ENCODE peak calls at places on chromosomes 13 and 19, in six cellular contexts. One of them, this sample, is unnamed. For H3K4me1 and H3K9me3, the result is how much of the 10 kb centered on the place peaks cover.

GRCh38 chr13:112346173-112346898 is 29.8 kb upstream of the SPACA7 start:
- DNase-seq in neuronal stem cell: no peak
- DNase-seq in mammary epithelial cell: no peak
- DNase-seq in kidney: peak
- DNase-seq in breast epithelium: no peak
- DNase-seq in heart left ventricle: no peak
- DNase-seq in this sample: no peak

GRCh38 chr13:30105381-30105780 is 202.0 kb downstream of the KATNAL1 start:
- DNase-seq in neuronal stem cell: no peak
- DNase-seq in kidney: no peak
- DNase-seq in mammary epithelial cell: no peak
- DNase-seq in heart left ventricle: peak
- DNase-seq in breast epithelium: no peak
- DNase-seq in this sample: no peak

GRCh38 chr13:99288069-99288468 is 19.1 kb downstream of the GPR183 start:
- DNase-seq in mammary epithelial cell: no peak
- DNase-seq in neuronal stem cell: no peak
- DNase-seq in breast epithelium: no peak
- DNase-seq in heart left ventricle: no peak
- DNase-seq in kidney: no peak
- DNase-seq in this sample: no peak

GRCh38 chr19:51311388-51312257 is at the start of gene IGLON5:
- DNase-seq in kidney: no peak
- DNase-seq in mammary epithelial cell: no peak
- DNase-seq in neuronal stem cell: peak
- DNase-seq in breast epithelium: no peak
- DNase-seq in heart left ventricle: no peak
- DNase-seq in this sample: no peak

GRCh38 chr19:50325310-50326100 is 3.7 kb downstream of the KCNC3 start:
- DNase-seq in kidney: peak
- DNase-seq in neuronal stem cell: peak
- DNase-seq in mammary epithelial cell: peak
- DNase-seq in heart left ventricle: peak
- DNase-seq in breast epithelium: no peak
- DNase-seq in this sample: no peak

GRCh38 chr19:38455031-38455430 is 21.5 kb downstream of the RYR1 start:
- DNase-seq in kidney: no peak
- DNase-seq in mammary epithelial cell: no peak
- DNase-seq in heart left ventricle: no peak
- DNase-seq in breast epithelium: no peak
- DNase-seq in neuronal stem cell: no peak
- DNase-seq in this sample: no peak

GRCh38 chr13:25204843-25205242 is 32.8 kb upstream of the AMER2 start:
- DNase-seq in neuronal stem cell: no peak
- DNase-seq in mammary epithelial cell: no peak
- DNase-seq in breast epithelium: no peak
- DNase-seq in kidney: no peak
- DNase-seq in heart left ventricle: no peak
- DNase-seq in this sample: no peak

GRCh38 chr13:36543671-36544070 is 111.4 kb downstream of the CCNA1 start:
- DNase-seq in mammary epithelial cell: no peak
- DNase-seq in neuronal stem cell: no peak
- DNase-seq in heart left ventricle: peak
- DNase-seq in kidney: no peak
- DNase-seq in breast epithelium: no peak
- DNase-seq in this sample: no peak

GRCh38 chr13:51585234-51585672 is 991 bp downstream of the WDFY2 start:
- DNase-seq in mammary epithelial cell: no peak
- DNase-seq in breast epithelium: no peak
- DNase-seq in heart left ventricle: no peak
- DNase-seq in kidney: no peak
- DNase-seq in neuronal stem cell: no peak
- DNase-seq in this sample: no peak

GRCh38 chr13:82719987-82720386 is 1162.3 kb downstream of the SLITRK1 start:
- DNase-seq in heart left ventricle: no peak
- DNase-seq in neuronal stem cell: no peak
- DNase-seq in mammary epithelial cell: no peak
- DNase-seq in breast epithelium: no peak
- DNase-seq in kidney: no peak
- DNase-seq in this sample: no peak

GRCh38 chr19:34044011-34044410 is 128.3 kb upstream of the LSM14A start:
- DNase-seq in kidney: no peak
- DNase-seq in breast epithelium: no peak
- DNase-seq in heart left ventricle: no peak
- DNase-seq in mammary epithelial cell: no peak
- DNase-seq in neuronal stem cell: no peak
- DNase-seq in this sample: no peak

GRCh38 chr19:17841371-17841809 is 6.4 kb downstream of the JAK3 start:
- DNase-seq in breast epithelium: no peak
- DNase-seq in neuronal stem cell: no peak
- DNase-seq in kidney: peak
- DNase-seq in heart left ventricle: no peak
- DNase-seq in mammary epithelial cell: no peak
- DNase-seq in this sample: no peak

GRCh38 chr19:3284759-3285646 is 60.5 kb downstream of the CELF5 start:
- DNase-seq in breast epithelium: peak
- DNase-seq in kidney: peak
- DNase-seq in heart left ventricle: peak
- DNase-seq in mammary epithelial cell: peak
- DNase-seq in neuronal stem cell: peak
- DNase-seq in this sample: peak

GRCh38 chr13:110233682-110234280 is 73.2 kb downstream of the COL4A1 start:
- DNase-seq in kidney: no peak
- DNase-seq in heart left ventricle: no peak
- DNase-seq in breast epithelium: no peak
- DNase-seq in neuronal stem cell: no peak
- DNase-seq in mammary epithelial cell: no peak
- DNase-seq in this sample: no peak

GRCh38 chr13:94305463-94305862 is 174.0 kb downstream of the DCT start:
- DNase-seq in neuronal stem cell: no peak
- DNase-seq in kidney: no peak
- DNase-seq in breast epithelium: no peak
- DNase-seq in heart left ventricle: no peak
- DNase-seq in mammary epithelial cell: peak
- DNase-seq in this sample: no peak

GRCh38 chr19:54154603-54155345 is 4.7 kb downstream of the LENG1 start:
- DNase-seq in breast epithelium: no peak
- DNase-seq in heart left ventricle: no peak
- DNase-seq in neuronal stem cell: no peak
- DNase-seq in mammary epithelial cell: no peak
- DNase-seq in kidney: no peak
- DNase-seq in this sample: no peak

GRCh38 chr19:6233827-6234511 is 45.8 kb downstream of the MLLT1 start:
- DNase-seq in mammary epithelial cell: no peak
- DNase-seq in kidney: peak
- DNase-seq in breast epithelium: no peak
- DNase-seq in neuronal stem cell: no peak
- DNase-seq in heart left ventricle: peak
- DNase-seq in this sample: no peak

GRCh38 chr13:112442483-112443090 is 66.4 kb downstream of the SPACA7 start:
- DNase-seq in mammary epithelial cell: peak
- DNase-seq in heart left ventricle: no peak
- DNase-seq in neuronal stem cell: peak
- DNase-seq in kidney: peak
- DNase-seq in breast epithelium: no peak
- DNase-seq in this sample: no peak

GRCh38 chr19:44725251-44725650 is 23.3 kb upstream of the BCL3 start:
- DNase-seq in mammary epithelial cell: no peak
- DNase-seq in kidney: peak
- DNase-seq in neuronal stem cell: no peak
- DNase-seq in heart left ventricle: no peak
- DNase-seq in breast epithelium: no peak
- DNase-seq in this sample: no peak

GRCh38 chr19:38404858-38405257 is 2.0 kb downstream of the FAM98C start:
- DNase-seq in breast epithelium: no peak
- DNase-seq in neuronal stem cell: no peak
- DNase-seq in mammary epithelial cell: no peak
- DNase-seq in heart left ventricle: no peak
- DNase-seq in kidney: no peak
- DNase-seq in this sample: no peak

GRCh38 chr19:18849838-18850400 is 18.2 kb downstream of the UPF1 start:
- DNase-seq in mammary epithelial cell: no peak
- DNase-seq in breast epithelium: no peak
- DNase-seq in kidney: peak
- DNase-seq in neuronal stem cell: no peak
- DNase-seq in heart left ventricle: no peak
- DNase-seq in this sample: no peak

GRCh38 chr19:18846862-18847515 is 15.2 kb downstream of the UPF1 start:
- DNase-seq in neuronal stem cell: peak
- DNase-seq in heart left ventricle: peak
- DNase-seq in kidney: peak
- DNase-seq in mammary epithelial cell: peak
- DNase-seq in breast epithelium: no peak
- DNase-seq in this sample: peak

GRCh38 chr19:18850560-18851375 is 19.0 kb downstream of the UPF1 start:
- DNase-seq in breast epithelium: no peak
- DNase-seq in kidney: peak
- DNase-seq in mammary epithelial cell: peak
- DNase-seq in neuronal stem cell: no peak
- DNase-seq in heart left ventricle: no peak
- DNase-seq in this sample: no peak

GRCh38 chr19:18847516-18848463 is 16.0 kb downstream of the UPF1 start:
- DNase-seq in kidney: peak
- DNase-seq in neuronal stem cell: no peak
- DNase-seq in breast epithelium: no peak
- DNase-seq in mammary epithelial cell: no peak
- DNase-seq in heart left ventricle: no peak
- DNase-seq in this sample: no peak

GRCh38 chr19:18848860-18849661 is 17.3 kb downstream of the UPF1 start:
- DNase-seq in neuronal stem cell: no peak
- DNase-seq in kidney: peak
- DNase-seq in breast epithelium: no peak
- DNase-seq in heart left ventricle: peak
- DNase-seq in mammary epithelial cell: peak
- DNase-seq in this sample: no peak
- H3K4me1 ChIP-seq in neuronal stem cell: under half
- H3K4me1 ChIP-seq in kidney: under half
- H3K4me1 ChIP-seq in breast epithelium: under half
- H3K4me1 ChIP-seq in heart left ventricle: half or more
- H3K4me1 ChIP-seq in mammary epithelial cell: half or more
- H3K4me1 ChIP-seq in this sample: under half

GRCh38 chr19:15615526-15615925 is 508 bp downstream of the CYP4F8 start:
- DNase-seq in heart left ventricle: no peak
- DNase-seq in neuronal stem cell: no peak
- DNase-seq in kidney: no peak
- DNase-seq in breast epithelium: no peak
- DNase-seq in mammary epithelial cell: no peak
- DNase-seq in this sample: no peak

GRCh38 chr19:15618321-15618720 is 3.3 kb downstream of the CYP4F8 start:
- DNase-seq in kidney: no peak
- DNase-seq in neuronal stem cell: no peak
- DNase-seq in mammary epithelial cell: no peak
- DNase-seq in breast epithelium: no peak
- DNase-seq in heart left ventricle: no peak
- DNase-seq in this sample: no peak

GRCh38 chr19:15616627-15617270 is 1.7 kb downstream of the CYP4F8 start:
- DNase-seq in breast epithelium: no peak
- DNase-seq in heart left ventricle: no peak
- DNase-seq in mammary epithelial cell: no peak
- DNase-seq in kidney: no peak
- DNase-seq in neuronal stem cell: no peak
- DNase-seq in this sample: no peak

GRCh38 chr19:15614507-15615379 is at the start of gene CYP4F8:
- DNase-seq in mammary epithelial cell: no peak
- DNase-seq in neuronal stem cell: no peak
- DNase-seq in kidney: no peak
- DNase-seq in heart left ventricle: no peak
- DNase-seq in breast epithelium: no peak
- DNase-seq in this sample: no peak

DNA sequence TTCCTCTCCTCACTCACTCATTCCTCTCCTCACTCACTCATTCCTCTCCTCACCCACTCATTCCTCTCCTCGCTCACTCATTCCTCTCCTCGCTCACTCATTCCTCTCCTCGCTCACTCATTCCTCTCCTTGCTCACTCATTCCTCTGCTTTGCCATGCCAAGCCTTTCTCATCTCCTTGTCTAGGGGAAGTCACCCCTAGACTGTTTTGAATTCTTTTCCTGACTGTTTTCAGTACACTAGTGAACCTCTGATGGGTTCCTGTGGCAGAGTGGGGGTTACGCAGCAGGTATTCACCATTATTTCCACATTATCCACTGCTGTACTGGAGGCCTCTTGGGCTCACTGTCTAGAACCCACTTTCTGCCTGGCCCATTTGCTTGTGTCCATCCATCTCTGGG is 1.2 kb downstream of the CYP4F8 start:
- DNase-seq in heart left ventricle: no peak
- DNase-seq in kidney: no peak
- DNase-seq in breast epithelium: no peak
- DNase-seq in mammary epithelial cell: no peak
- DNase-seq in neuronal stem cell: no peak
- DNase-seq in this sample: no peak
- H3K9me3 ChIP-seq in heart left ventricle: under half
- H3K9me3 ChIP-seq in kidney: under half
- H3K9me3 ChIP-seq in breast epithelium: under half
- H3K9me3 ChIP-seq in mammary epithelial cell: under half
- H3K9me3 ChIP-seq in neuronal stem cell: half or more
- H3K9me3 ChIP-seq in this sample: under half

GRCh38 chr19:8815780-8816179 is 16.3 kb downstream of the ZNF558 start:
- DNase-seq in breast epithelium: no peak
- DNase-seq in kidney: no peak
- DNase-seq in mammary epithelial cell: no peak
- DNase-seq in neuronal stem cell: no peak
- DNase-seq in heart left ventricle: no peak
- DNase-seq in this sample: no peak
- H3K4me3 ChIP-seq in breast epithelium: no peak
- H3K4me3 ChIP-seq in kidney: no peak
- H3K4me3 ChIP-seq in mammary epithelial cell: no peak
- H3K4me3 ChIP-seq in neuronal stem cell: no peak
- H3K4me3 ChIP-seq in heart left ventricle: no peak
- H3K4me3 ChIP-seq in this sample: no peak

GRCh38 chr19:46728208-46728607 is 11.3 kb upstream of the PRKD2 start:
- DNase-seq in mammary epithelial cell: no peak
- DNase-seq in heart left ventricle: peak
- DNase-seq in breast epithelium: no peak
- DNase-seq in kidney: peak
- DNase-seq in neuronal stem cell: no peak
- DNase-seq in this sample: no peak
- H3K4me1 ChIP-seq in mammary epithelial cell: under half
- H3K4me1 ChIP-seq in heart left ventricle: under half
- H3K4me1 ChIP-seq in breast epithelium: under half
- H3K4me1 ChIP-seq in kidney: under half
- H3K4me1 ChIP-seq in neuronal stem cell: under half
- H3K4me1 ChIP-seq in this sample: under half

GRCh38 chr19:58097349-58097748 is 682 bp downstream of the ZSCAN18 start:
- DNase-seq in mammary epithelial cell: no peak
- DNase-seq in heart left ventricle: no peak
- DNase-seq in neuronal stem cell: no peak
- DNase-seq in breast epithelium: no peak
- DNase-seq in kidney: peak
- DNase-seq in this sample: no peak
- H3K9me3 ChIP-seq in mammary epithelial cell: under half
- H3K9me3 ChIP-seq in heart left ventricle: under half
- H3K9me3 ChIP-seq in neuronal stem cell: under half
- H3K9me3 ChIP-seq in breast epithelium: half or more
- H3K9me3 ChIP-seq in kidney: under half
- H3K9me3 ChIP-seq in this sample: under half

This sample was measured in iPS DF 6.9.